ENCODE peak calls at places on chromosomes 4 and X, in five cellular contexts. One of them, this sample, is unnamed.

GRCh38 chr4:130293692-130294091 is 1197.7 kb downstream of the C4orf33 start:
- DNase-seq in K562: no peak
- DNase-seq in tibial nerve: no peak
- DNase-seq in A549: no peak
- DNase-seq in uterus: no peak
- DNase-seq in this sample: no peak

GRCh38 chrX:13223868-13224555 is 95.8 kb downstream of the ATXN3L start:
- DNase-seq in uterus: no peak
- DNase-seq in tibial nerve: no peak
- DNase-seq in K562: no peak
- DNase-seq in A549: peak
- DNase-seq in this sample: peak

GRCh38 chr4:179663641-179664431 is 2221.6 kb upstream of the AGA start:
- DNase-seq in uterus: no peak
- DNase-seq in tibial nerve: no peak
- DNase-seq in K562: no peak
- DNase-seq in A549: no peak
- DNase-seq in this sample: no peak

GRCh38 chr4:180665994-180666818 is 1577.0 kb upstream of the TENM3 start:
- DNase-seq in K562: peak
- DNase-seq in tibial nerve: no peak
- DNase-seq in uterus: no peak
- DNase-seq in A549: peak
- DNase-seq in this sample: no peak

GRCh38 chr4:140240237-140240636 is 86.3 kb upstream of the MAML3 start:
- DNase-seq in uterus: no peak
- DNase-seq in A549: no peak
- DNase-seq in K562: no peak
- DNase-seq in tibial nerve: no peak
- DNase-seq in this sample: no peak

GRCh38 chr4:156596026-156596425 is 375.6 kb downstream of the PDGFC start:
- DNase-seq in uterus: no peak
- DNase-seq in tibial nerve: no peak
- DNase-seq in A549: no peak
- DNase-seq in K562: no peak
- DNase-seq in this sample: no peak

GRCh38 chrX:123277821-123278220 is 93.7 kb downstream of the GRIA3 start:
- DNase-seq in tibial nerve: no peak
- DNase-seq in A549: no peak
- DNase-seq in uterus: no peak
- DNase-seq in K562: no peak
- DNase-seq in this sample: no peak

GRCh38 chrX:37883196-37883595 is 35.8 kb upstream of the DYNLT3 start:
- DNase-seq in tibial nerve: no peak
- DNase-seq in A549: no peak
- DNase-seq in K562: no peak
- DNase-seq in uterus: no peak
- DNase-seq in this sample: no peak

GRCh38 chr4:99861120-99861905 is 32.9 kb downstream of the LAMTOR3 start:
- DNase-seq in tibial nerve: no peak
- DNase-seq in uterus: no peak
- DNase-seq in A549: no peak
- DNase-seq in K562: no peak
- DNase-seq in this sample: no peak

GRCh38 chrX:51747671-51748070 is 4.4 kb downstream of the GSPT2 start:
- DNase-seq in A549: no peak
- DNase-seq in uterus: no peak
- DNase-seq in tibial nerve: no peak
- DNase-seq in K562: no peak
- DNase-seq in this sample: no peak

GRCh38 chrX:15930585-15930984 is 76.0 kb upstream of the AP1S2 start:
- DNase-seq in tibial nerve: no peak
- DNase-seq in A549: peak
- DNase-seq in K562: no peak
- DNase-seq in uterus: no peak
- DNase-seq in this sample: no peak

GRCh38 chr4:147823135-147823534 is 91.2 kb downstream of the ARHGAP10 start:
- DNase-seq in uterus: no peak
- DNase-seq in K562: no peak
- DNase-seq in tibial nerve: no peak
- DNase-seq in A549: no peak
- DNase-seq in this sample: no peak

GRCh38 chr4:127772769-127773671 is 9.1 kb upstream of the HSPA4L start:
- DNase-seq in A549: no peak
- DNase-seq in tibial nerve: no peak
- DNase-seq in K562: no peak
- DNase-seq in uterus: no peak
- DNase-seq in this sample: no peak

GRCh38 chrX:23616361-23616760 is 50.9 kb upstream of the PRDX4 start:
- DNase-seq in A549: peak
- DNase-seq in uterus: no peak
- DNase-seq in K562: peak
- DNase-seq in tibial nerve: no peak
- DNase-seq in this sample: no peak

GRCh38 chrX:68832101-68832416 is 3.2 kb downstream of the EFNB1 start:
- DNase-seq in uterus: peak
- DNase-seq in tibial nerve: no peak
- DNase-seq in A549: no peak
- DNase-seq in K562: no peak
- DNase-seq in this sample: no peak

GRCh38 chr4:157315968-157316367 is 95.4 kb downstream of the GRIA2 start:
- DNase-seq in uterus: no peak
- DNase-seq in tibial nerve: no peak
- DNase-seq in A549: no peak
- DNase-seq in K562: no peak
- DNase-seq in this sample: no peak

GRCh38 chr4:121308328-121308663 is 72.5 kb downstream of the QRFPR start:
- DNase-seq in K562: no peak
- DNase-seq in uterus: no peak
- DNase-seq in A549: no peak
- DNase-seq in tibial nerve: no peak
- DNase-seq in this sample: no peak

GRCh38 chr4:170058745-170059144 is 31.0 kb downstream of the AADAT start:
- DNase-seq in uterus: no peak
- DNase-seq in A549: no peak
- DNase-seq in tibial nerve: no peak
- DNase-seq in K562: no peak
- DNase-seq in this sample: no peak

GRCh38 chr4:159547645-159548308 is 444.9 kb downstream of the RAPGEF2 start:
- DNase-seq in K562: no peak
- DNase-seq in uterus: no peak
- DNase-seq in A549: no peak
- DNase-seq in tibial nerve: no peak
- DNase-seq in this sample: no peak

GRCh38 chrX:18654873-18655836 is 16.8 kb downstream of the RS1 start:
- DNase-seq in K562: no peak
- DNase-seq in A549: no peak
- DNase-seq in tibial nerve: no peak
- DNase-seq in uterus: no peak
- DNase-seq in this sample: no peak

GRCh38 chr4:184355111-184355604 is 119.2 kb downstream of the IRF2 start:
- DNase-seq in tibial nerve: peak
- DNase-seq in A549: no peak
- DNase-seq in K562: peak
- DNase-seq in uterus: no peak
- DNase-seq in this sample: peak

GRCh38 chr4:181661090-181661489 is 582.1 kb upstream of the TENM3 start:
- DNase-seq in K562: no peak
- DNase-seq in tibial nerve: no peak
- DNase-seq in uterus: no peak
- DNase-seq in A549: no peak
- DNase-seq in this sample: no peak

GRCh38 chrX:153469811-153470410 is 465 bp downstream of the HAUS7 start:
- DNase-seq in uterus: no peak
- DNase-seq in tibial nerve: no peak
- DNase-seq in K562: peak
- DNase-seq in A549: peak
- DNase-seq in this sample: no peak

GRCh38 chr4:74118600-74119351 is 19.8 kb upstream of the CXCL2 start:
- DNase-seq in K562: no peak
- DNase-seq in tibial nerve: no peak
- DNase-seq in uterus: no peak
- DNase-seq in A549: no peak
- DNase-seq in this sample: no peak

GRCh38 chr4:3824521-3825270 is 58.5 kb downstream of the ADRA2C start:
- DNase-seq in K562: no peak
- DNase-seq in tibial nerve: no peak
- DNase-seq in A549: no peak
- DNase-seq in uterus: no peak
- DNase-seq in this sample: no peak

GRCh38 chrX:114049063-114049462 is 534.8 kb upstream of the HTR2C start:
- DNase-seq in uterus: no peak
- DNase-seq in A549: no peak
- DNase-seq in tibial nerve: no peak
- DNase-seq in K562: no peak
- DNase-seq in this sample: no peak

GRCh38 chrX:11108253-11108941 is 2.7 kb upstream of the HCCS start:
- DNase-seq in uterus: no peak
- DNase-seq in tibial nerve: no peak
- DNase-seq in A549: no peak
- DNase-seq in K562: no peak
- DNase-seq in this sample: no peak

GRCh38 chrX:111445485-111445884 is 33.5 kb upstream of the DCX start:
- DNase-seq in A549: peak
- DNase-seq in K562: peak
- DNase-seq in uterus: no peak
- DNase-seq in tibial nerve: no peak
- DNase-seq in this sample: no peak

GRCh38 chrX:153669174-153669890 is 4.3 kb downstream of the PNCK start:
- DNase-seq in tibial nerve: no peak
- DNase-seq in uterus: no peak
- DNase-seq in K562: peak
- DNase-seq in A549: peak
- DNase-seq in this sample: no peak

GRCh38 chrX:121000589-121000988 is 15.0 kb upstream of the CT47A1 start:
- DNase-seq in A549: no peak
- DNase-seq in uterus: no peak
- DNase-seq in tibial nerve: no peak
- DNase-seq in K562: no peak
- DNase-seq in this sample: no peak

GRCh38 chr4:4247711-4248035 is 350 bp downstream of the TMEM128 start:
- DNase-seq in uterus: no peak
- DNase-seq in A549: no peak
- DNase-seq in K562: no peak
- DNase-seq in tibial nerve: no peak
- DNase-seq in this sample: no peak

GRCh38 chrX:34656842-34657780 is at the start of gene TMEM47:
- DNase-seq in uterus: peak
- DNase-seq in A549: peak
- DNase-seq in tibial nerve: peak
- DNase-seq in K562: peak
- DNase-seq in this sample: peak

GRCh38 chr4:4327652-4328121 is 37.6 kb downstream of the ZBTB49 start:
- DNase-seq in A549: peak
- DNase-seq in K562: peak
- DNase-seq in tibial nerve: no peak
- DNase-seq in uterus: no peak
- DNase-seq in this sample: peak

GRCh38 chr4:98610926-98611325 is 47.5 kb downstream of the TSPAN5 start:
- DNase-seq in K562: no peak
- DNase-seq in A549: no peak
- DNase-seq in uterus: no peak
- DNase-seq in tibial nerve: no peak
- DNase-seq in this sample: no peak

GRCh38 chrX:153600921-153601320 is 2.0 kb upstream of the CCNQ start:
- DNase-seq in tibial nerve: no peak
- DNase-seq in uterus: no peak
- DNase-seq in K562: no peak
- DNase-seq in A549: no peak
- DNase-seq in this sample: no peak

GRCh38 chr4:17544205-17544604 is 29.2 kb downstream of the CLRN2 start:
- DNase-seq in uterus: no peak
- DNase-seq in tibial nerve: no peak
- DNase-seq in A549: no peak
- DNase-seq in K562: no peak
- DNase-seq in this sample: no peak

GRCh38 chr4:102344520-102344954 is 745 bp downstream of the SLC39A8 start:
- DNase-seq in K562: peak
- DNase-seq in uterus: peak
- DNase-seq in A549: peak
- DNase-seq in tibial nerve: no peak
- DNase-seq in this sample: peak

GRCh38 chr4:2962099-2962455 is 1.1 kb downstream of the NOP14 start:
- DNase-seq in uterus: no peak
- DNase-seq in K562: no peak
- DNase-seq in A549: no peak
- DNase-seq in tibial nerve: no peak
- DNase-seq in this sample: no peak

GRCh38 chr4:167428172-167428571 is 193.9 kb upstream of the SPOCK3 start:
- DNase-seq in uterus: no peak
- DNase-seq in tibial nerve: no peak
- DNase-seq in K562: no peak
- DNase-seq in A549: no peak
- DNase-seq in this sample: no peak

GRCh38 chr4:12679217-12679616 is 804.9 kb downstream of the RAB28 start:
- DNase-seq in K562: no peak
- DNase-seq in uterus: no peak
- DNase-seq in tibial nerve: no peak
- DNase-seq in A549: no peak
- DNase-seq in this sample: no peak
- TF ChIP-seq CTCF in K562: no peak
- TF ChIP-seq CTCF in uterus: no peak
- TF ChIP-seq CTCF in tibial nerve: no peak
- TF ChIP-seq CTCF in A549: no peak
- TF ChIP-seq CTCF in this sample: no peak

GRCh38 chr4:41318839-41319530 is 62.3 kb downstream of the UCHL1 start:
- DNase-seq in tibial nerve: no peak
- DNase-seq in K562: no peak
- DNase-seq in A549: peak
- DNase-seq in uterus: no peak
- DNase-seq in this sample: no peak
- H3K27ac ChIP-seq in tibial nerve: no peak
- H3K27ac ChIP-seq in K562: no peak
- H3K27ac ChIP-seq in A549: peak
- H3K27ac ChIP-seq in uterus: no peak
- H3K27ac ChIP-seq in this sample: no peak

GRCh38 chr4:151325320-151326246 is at the start of gene SH3D19:
- DNase-seq in K562: no peak
- DNase-seq in uterus: peak
- DNase-seq in A549: peak
- DNase-seq in tibial nerve: peak
- DNase-seq in this sample: peak
- TF ChIP-seq POLR2A in K562: no peak
- TF ChIP-seq POLR2A in uterus: peak
- TF ChIP-seq POLR2A in A549: peak
- TF ChIP-seq POLR2A in tibial nerve: peak
- TF ChIP-seq POLR2A in this sample: no peak

GRCh38 chrX:3244955-3245354 is 101.5 kb downstream of the MXRA5 start:
- DNase-seq in tibial nerve: no peak
- DNase-seq in uterus: no peak
- DNase-seq in K562: no peak
- DNase-seq in A549: no peak
- DNase-seq in this sample: no peak
- TF ChIP-seq CTCF in tibial nerve: no peak
- TF ChIP-seq CTCF in uterus: no peak
- TF ChIP-seq CTCF in K562: no peak
- TF ChIP-seq CTCF in A549: no peak
- TF ChIP-seq CTCF in this sample: peak

GRCh38 chr4:23881052-23881501 is 8.8 kb downstream of the PPARGC1A start:
- DNase-seq in tibial nerve: no peak
- DNase-seq in A549: no peak
- DNase-seq in uterus: no peak
- DNase-seq in K562: no peak
- DNase-seq in this sample: no peak
- H3K27ac ChIP-seq in tibial nerve: no peak
- H3K27ac ChIP-seq in A549: no peak
- H3K27ac ChIP-seq in uterus: no peak
- H3K27ac ChIP-seq in K562: no peak
- H3K27ac ChIP-seq in this sample: no peak